ENCODE peak calls at places on chromosome 5, in nine cellular contexts. One of them, this sample, is unnamed.

GRCh38 chr5:79585129-79585528 is 27.1 kb upstream of the TENT2 start:
- DNase-seq in fibroblast of villous mesenchyme: no peak
- DNase-seq in B cell: no peak
- DNase-seq in HFFc6: no peak
- DNase-seq in adrenal gland: no peak
- DNase-seq in stimulated activated CD4-positive, alpha-beta T cell treated with anti-CD3 and anti-CD28 coated beads, Interleukin-12 subunit alpha, Interleukin-12 subunit beta, amount 100 ng/mL, for 4 hours: no peak
- DNase-seq in NCI-H1092 treated with DMSO at 0.1 percent for 48 hours: no peak
- DNase-seq in cardiac fibroblast: no peak
- DNase-seq in WERI-Rb-1: no peak
- DNase-seq in this sample: no peak

GRCh38 chr5:1186351-1187233 is 14.8 kb upstream of the SLC6A19 start:
- DNase-seq in NCI-H1092 treated with DMSO at 0.1 percent for 48 hours: no peak
- DNase-seq in adrenal gland: peak
- DNase-seq in HFFc6: no peak
- DNase-seq in fibroblast of villous mesenchyme: no peak
- DNase-seq in B cell: no peak
- DNase-seq in stimulated activated CD4-positive, alpha-beta T cell treated with anti-CD3 and anti-CD28 coated beads, Interleukin-12 subunit alpha, Interleukin-12 subunit beta, amount 100 ng/mL, for 4 hours: no peak
- DNase-seq in cardiac fibroblast: no peak
- DNase-seq in WERI-Rb-1: no peak
- DNase-seq in this sample: no peak

GRCh38 chr5:18000744-18001143 is 366.5 kb downstream of the TAF11L14 start:
- DNase-seq in fibroblast of villous mesenchyme: no peak
- DNase-seq in NCI-H1092 treated with DMSO at 0.1 percent for 48 hours: no peak
- DNase-seq in cardiac fibroblast: no peak
- DNase-seq in HFFc6: no peak
- DNase-seq in stimulated activated CD4-positive, alpha-beta T cell treated with anti-CD3 and anti-CD28 coated beads, Interleukin-12 subunit alpha, Interleukin-12 subunit beta, amount 100 ng/mL, for 4 hours: no peak
- DNase-seq in B cell: no peak
- DNase-seq in WERI-Rb-1: no peak
- DNase-seq in adrenal gland: no peak
- DNase-seq in this sample: no peak

GRCh38 chr5:93570294-93571110 is 10.5 kb downstream of the NR2F1-AS1 start:
- DNase-seq in NCI-H1092 treated with DMSO at 0.1 percent for 48 hours: no peak
- DNase-seq in B cell: peak
- DNase-seq in fibroblast of villous mesenchyme: no peak
- DNase-seq in adrenal gland: no peak
- DNase-seq in stimulated activated CD4-positive, alpha-beta T cell treated with anti-CD3 and anti-CD28 coated beads, Interleukin-12 subunit alpha, Interleukin-12 subunit beta, amount 100 ng/mL, for 4 hours: no peak
- DNase-seq in WERI-Rb-1: no peak
- DNase-seq in HFFc6: no peak
- DNase-seq in cardiac fibroblast: no peak
- DNase-seq in this sample: no peak

GRCh38 chr5:67644221-67644920 is 447.8 kb upstream of the CD180 start:
- DNase-seq in WERI-Rb-1: no peak
- DNase-seq in adrenal gland: no peak
- DNase-seq in fibroblast of villous mesenchyme: no peak
- DNase-seq in HFFc6: no peak
- DNase-seq in NCI-H1092 treated with DMSO at 0.1 percent for 48 hours: no peak
- DNase-seq in stimulated activated CD4-positive, alpha-beta T cell treated with anti-CD3 and anti-CD28 coated beads, Interleukin-12 subunit alpha, Interleukin-12 subunit beta, amount 100 ng/mL, for 4 hours: no peak
- DNase-seq in B cell: no peak
- DNase-seq in cardiac fibroblast: no peak
- DNase-seq in this sample: no peak

GRCh38 chr5:36602711-36603321 is 3.6 kb upstream of the SLC1A3 start:
- DNase-seq in B cell: no peak
- DNase-seq in adrenal gland: no peak
- DNase-seq in NCI-H1092 treated with DMSO at 0.1 percent for 48 hours: no peak
- DNase-seq in cardiac fibroblast: no peak
- DNase-seq in WERI-Rb-1: no peak
- DNase-seq in HFFc6: no peak
- DNase-seq in stimulated activated CD4-positive, alpha-beta T cell treated with anti-CD3 and anti-CD28 coated beads, Interleukin-12 subunit alpha, Interleukin-12 subunit beta, amount 100 ng/mL, for 4 hours: no peak
- DNase-seq in fibroblast of villous mesenchyme: peak
- DNase-seq in this sample: no peak

GRCh38 chr5:147479431-147479830 is 30.4 kb downstream of the DPYSL3 start:
- DNase-seq in stimulated activated CD4-positive, alpha-beta T cell treated with anti-CD3 and anti-CD28 coated beads, Interleukin-12 subunit alpha, Interleukin-12 subunit beta, amount 100 ng/mL, for 4 hours: no peak
- DNase-seq in HFFc6: no peak
- DNase-seq in B cell: no peak
- DNase-seq in NCI-H1092 treated with DMSO at 0.1 percent for 48 hours: no peak
- DNase-seq in adrenal gland: no peak
- DNase-seq in fibroblast of villous mesenchyme: peak
- DNase-seq in WERI-Rb-1: peak
- DNase-seq in cardiac fibroblast: no peak
- DNase-seq in this sample: no peak

GRCh38 chr5:15601274-15601673 is 101.3 kb downstream of the FBXL7 start:
- DNase-seq in stimulated activated CD4-positive, alpha-beta T cell treated with anti-CD3 and anti-CD28 coated beads, Interleukin-12 subunit alpha, Interleukin-12 subunit beta, amount 100 ng/mL, for 4 hours: no peak
- DNase-seq in WERI-Rb-1: peak
- DNase-seq in B cell: no peak
- DNase-seq in cardiac fibroblast: no peak
- DNase-seq in fibroblast of villous mesenchyme: no peak
- DNase-seq in HFFc6: no peak
- DNase-seq in NCI-H1092 treated with DMSO at 0.1 percent for 48 hours: no peak
- DNase-seq in adrenal gland: no peak
- DNase-seq in this sample: no peak

GRCh38 chr5:33409435-33410146 is 31.2 kb upstream of the TARS1 start:
- DNase-seq in NCI-H1092 treated with DMSO at 0.1 percent for 48 hours: no peak
- DNase-seq in adrenal gland: no peak
- DNase-seq in WERI-Rb-1: no peak
- DNase-seq in B cell: no peak
- DNase-seq in HFFc6: peak
- DNase-seq in cardiac fibroblast: peak
- DNase-seq in stimulated activated CD4-positive, alpha-beta T cell treated with anti-CD3 and anti-CD28 coated beads, Interleukin-12 subunit alpha, Interleukin-12 subunit beta, amount 100 ng/mL, for 4 hours: no peak
- DNase-seq in fibroblast of villous mesenchyme: peak
- DNase-seq in this sample: no peak

GRCh38 chr5:15183520-15183919 is 311.9 kb upstream of the ANKH start:
- DNase-seq in fibroblast of villous mesenchyme: peak
- DNase-seq in HFFc6: no peak
- DNase-seq in WERI-Rb-1: peak
- DNase-seq in NCI-H1092 treated with DMSO at 0.1 percent for 48 hours: no peak
- DNase-seq in cardiac fibroblast: peak
- DNase-seq in B cell: no peak
- DNase-seq in adrenal gland: no peak
- DNase-seq in stimulated activated CD4-positive, alpha-beta T cell treated with anti-CD3 and anti-CD28 coated beads, Interleukin-12 subunit alpha, Interleukin-12 subunit beta, amount 100 ng/mL, for 4 hours: no peak
- DNase-seq in this sample: no peak

GRCh38 chr5:142437563-142437962 is 112.7 kb upstream of the SPRY4 start:
- DNase-seq in fibroblast of villous mesenchyme: peak
- DNase-seq in B cell: no peak
- DNase-seq in HFFc6: no peak
- DNase-seq in stimulated activated CD4-positive, alpha-beta T cell treated with anti-CD3 and anti-CD28 coated beads, Interleukin-12 subunit alpha, Interleukin-12 subunit beta, amount 100 ng/mL, for 4 hours: no peak
- DNase-seq in NCI-H1092 treated with DMSO at 0.1 percent for 48 hours: no peak
- DNase-seq in adrenal gland: no peak
- DNase-seq in cardiac fibroblast: no peak
- DNase-seq in WERI-Rb-1: peak
- DNase-seq in this sample: no peak

GRCh38 chr5:142874537-142874936 is 104.4 kb downstream of the ARHGAP26 start:
- DNase-seq in adrenal gland: peak
- DNase-seq in NCI-H1092 treated with DMSO at 0.1 percent for 48 hours: no peak
- DNase-seq in cardiac fibroblast: peak
- DNase-seq in HFFc6: no peak
- DNase-seq in stimulated activated CD4-positive, alpha-beta T cell treated with anti-CD3 and anti-CD28 coated beads, Interleukin-12 subunit alpha, Interleukin-12 subunit beta, amount 100 ng/mL, for 4 hours: no peak
- DNase-seq in WERI-Rb-1: no peak
- DNase-seq in fibroblast of villous mesenchyme: no peak
- DNase-seq in B cell: no peak
- DNase-seq in this sample: peak

GRCh38 chr5:61228691-61229280 is 66.5 kb upstream of the SMIM15 start:
- DNase-seq in stimulated activated CD4-positive, alpha-beta T cell treated with anti-CD3 and anti-CD28 coated beads, Interleukin-12 subunit alpha, Interleukin-12 subunit beta, amount 100 ng/mL, for 4 hours: no peak
- DNase-seq in NCI-H1092 treated with DMSO at 0.1 percent for 48 hours: no peak
- DNase-seq in B cell: no peak
- DNase-seq in cardiac fibroblast: peak
- DNase-seq in fibroblast of villous mesenchyme: peak
- DNase-seq in adrenal gland: no peak
- DNase-seq in WERI-Rb-1: no peak
- DNase-seq in HFFc6: no peak
- DNase-seq in this sample: no peak

GRCh38 chr5:151205411-151205810 is 18.5 kb downstream of the CCDC69 start:
- DNase-seq in cardiac fibroblast: no peak
- DNase-seq in B cell: no peak
- DNase-seq in fibroblast of villous mesenchyme: no peak
- DNase-seq in stimulated activated CD4-positive, alpha-beta T cell treated with anti-CD3 and anti-CD28 coated beads, Interleukin-12 subunit alpha, Interleukin-12 subunit beta, amount 100 ng/mL, for 4 hours: no peak
- DNase-seq in NCI-H1092 treated with DMSO at 0.1 percent for 48 hours: no peak
- DNase-seq in HFFc6: no peak
- DNase-seq in WERI-Rb-1: no peak
- DNase-seq in adrenal gland: peak
- DNase-seq in this sample: no peak

GRCh38 chr5:53429706-53430105 is 50.7 kb upstream of the FST start:
- DNase-seq in adrenal gland: no peak
- DNase-seq in HFFc6: no peak
- DNase-seq in stimulated activated CD4-positive, alpha-beta T cell treated with anti-CD3 and anti-CD28 coated beads, Interleukin-12 subunit alpha, Interleukin-12 subunit beta, amount 100 ng/mL, for 4 hours: no peak
- DNase-seq in fibroblast of villous mesenchyme: no peak
- DNase-seq in B cell: no peak
- DNase-seq in WERI-Rb-1: no peak
- DNase-seq in NCI-H1092 treated with DMSO at 0.1 percent for 48 hours: no peak
- DNase-seq in cardiac fibroblast: peak
- DNase-seq in this sample: no peak

GRCh38 chr5:156383510-156383909 is 56.5 kb downstream of the SGCD start:
- DNase-seq in adrenal gland: no peak
- DNase-seq in B cell: no peak
- DNase-seq in NCI-H1092 treated with DMSO at 0.1 percent for 48 hours: no peak
- DNase-seq in cardiac fibroblast: peak
- DNase-seq in WERI-Rb-1: no peak
- DNase-seq in HFFc6: peak
- DNase-seq in fibroblast of villous mesenchyme: peak
- DNase-seq in stimulated activated CD4-positive, alpha-beta T cell treated with anti-CD3 and anti-CD28 coated beads, Interleukin-12 subunit alpha, Interleukin-12 subunit beta, amount 100 ng/mL, for 4 hours: no peak
- DNase-seq in this sample: no peak

GRCh38 chr5:51838459-51839253 is 455.4 kb downstream of the ISL1 start:
- DNase-seq in stimulated activated CD4-positive, alpha-beta T cell treated with anti-CD3 and anti-CD28 coated beads, Interleukin-12 subunit alpha, Interleukin-12 subunit beta, amount 100 ng/mL, for 4 hours: no peak
- DNase-seq in NCI-H1092 treated with DMSO at 0.1 percent for 48 hours: no peak
- DNase-seq in fibroblast of villous mesenchyme: no peak
- DNase-seq in B cell: no peak
- DNase-seq in cardiac fibroblast: no peak
- DNase-seq in HFFc6: no peak
- DNase-seq in WERI-Rb-1: no peak
- DNase-seq in adrenal gland: no peak
- DNase-seq in this sample: no peak

GRCh38 chr5:178895615-178896571 is at the start of gene ZFP2:
- DNase-seq in WERI-Rb-1: peak
- DNase-seq in HFFc6: no peak
- DNase-seq in cardiac fibroblast: peak
- DNase-seq in fibroblast of villous mesenchyme: peak
- DNase-seq in stimulated activated CD4-positive, alpha-beta T cell treated with anti-CD3 and anti-CD28 coated beads, Interleukin-12 subunit alpha, Interleukin-12 subunit beta, amount 100 ng/mL, for 4 hours: peak
- DNase-seq in adrenal gland: peak
- DNase-seq in NCI-H1092 treated with DMSO at 0.1 percent for 48 hours: peak
- DNase-seq in B cell: peak
- DNase-seq in this sample: no peak

GRCh38 chr5:135203593-135204036 is 169.6 kb upstream of the PITX1 start:
- DNase-seq in HFFc6: no peak
- DNase-seq in B cell: no peak
- DNase-seq in cardiac fibroblast: peak
- DNase-seq in fibroblast of villous mesenchyme: no peak
- DNase-seq in stimulated activated CD4-positive, alpha-beta T cell treated with anti-CD3 and anti-CD28 coated beads, Interleukin-12 subunit alpha, Interleukin-12 subunit beta, amount 100 ng/mL, for 4 hours: no peak
- DNase-seq in adrenal gland: no peak
- DNase-seq in NCI-H1092 treated with DMSO at 0.1 percent for 48 hours: peak
- DNase-seq in WERI-Rb-1: no peak
- DNase-seq in this sample: no peak

GRCh38 chr5:854966-855743 is 4.4 kb upstream of the ZDHHC11 start:
- DNase-seq in stimulated activated CD4-positive, alpha-beta T cell treated with anti-CD3 and anti-CD28 coated beads, Interleukin-12 subunit alpha, Interleukin-12 subunit beta, amount 100 ng/mL, for 4 hours: no peak
- DNase-seq in B cell: no peak
- DNase-seq in WERI-Rb-1: no peak
- DNase-seq in fibroblast of villous mesenchyme: no peak
- DNase-seq in cardiac fibroblast: no peak
- DNase-seq in HFFc6: no peak
- DNase-seq in adrenal gland: no peak
- DNase-seq in NCI-H1092 treated with DMSO at 0.1 percent for 48 hours: no peak
- DNase-seq in this sample: no peak

GRCh38 chr5:131214828-131215227 is 44.1 kb downstream of the LYRM7 start:
- DNase-seq in stimulated activated CD4-positive, alpha-beta T cell treated with anti-CD3 and anti-CD28 coated beads, Interleukin-12 subunit alpha, Interleukin-12 subunit beta, amount 100 ng/mL, for 4 hours: no peak
- DNase-seq in adrenal gland: no peak
- DNase-seq in NCI-H1092 treated with DMSO at 0.1 percent for 48 hours: no peak
- DNase-seq in WERI-Rb-1: no peak
- DNase-seq in fibroblast of villous mesenchyme: no peak
- DNase-seq in HFFc6: no peak
- DNase-seq in cardiac fibroblast: no peak
- DNase-seq in B cell: no peak
- DNase-seq in this sample: no peak

GRCh38 chr5:37208883-37209808 is 40.0 kb downstream of the CPLANE1 start:
- DNase-seq in stimulated activated CD4-positive, alpha-beta T cell treated with anti-CD3 and anti-CD28 coated beads, Interleukin-12 subunit alpha, Interleukin-12 subunit beta, amount 100 ng/mL, for 4 hours: no peak
- DNase-seq in cardiac fibroblast: peak
- DNase-seq in NCI-H1092 treated with DMSO at 0.1 percent for 48 hours: no peak
- DNase-seq in adrenal gland: peak
- DNase-seq in fibroblast of villous mesenchyme: peak
- DNase-seq in B cell: peak
- DNase-seq in WERI-Rb-1: no peak
- DNase-seq in HFFc6: peak
- DNase-seq in this sample: no peak

GRCh38 chr5:104598285-104598684 is 1035.7 kb upstream of the NUDT12 start:
- DNase-seq in B cell: no peak
- DNase-seq in cardiac fibroblast: no peak
- DNase-seq in WERI-Rb-1: no peak
- DNase-seq in stimulated activated CD4-positive, alpha-beta T cell treated with anti-CD3 and anti-CD28 coated beads, Interleukin-12 subunit alpha, Interleukin-12 subunit beta, amount 100 ng/mL, for 4 hours: no peak
- DNase-seq in HFFc6: no peak
- DNase-seq in NCI-H1092 treated with DMSO at 0.1 percent for 48 hours: no peak
- DNase-seq in fibroblast of villous mesenchyme: peak
- DNase-seq in adrenal gland: no peak
- DNase-seq in this sample: no peak

GRCh38 chr5:17896605-17897004 is 262.3 kb downstream of the TAF11L14 start:
- DNase-seq in stimulated activated CD4-positive, alpha-beta T cell treated with anti-CD3 and anti-CD28 coated beads, Interleukin-12 subunit alpha, Interleukin-12 subunit beta, amount 100 ng/mL, for 4 hours: no peak
- DNase-seq in fibroblast of villous mesenchyme: peak
- DNase-seq in WERI-Rb-1: no peak
- DNase-seq in adrenal gland: no peak
- DNase-seq in HFFc6: no peak
- DNase-seq in B cell: no peak
- DNase-seq in cardiac fibroblast: peak
- DNase-seq in NCI-H1092 treated with DMSO at 0.1 percent for 48 hours: no peak
- DNase-seq in this sample: no peak

GRCh38 chr5:108516771-108517170 is 134.9 kb upstream of the FBXL17 start:
- DNase-seq in stimulated activated CD4-positive, alpha-beta T cell treated with anti-CD3 and anti-CD28 coated beads, Interleukin-12 subunit alpha, Interleukin-12 subunit beta, amount 100 ng/mL, for 4 hours: no peak
- DNase-seq in HFFc6: no peak
- DNase-seq in fibroblast of villous mesenchyme: no peak
- DNase-seq in NCI-H1092 treated with DMSO at 0.1 percent for 48 hours: no peak
- DNase-seq in adrenal gland: no peak
- DNase-seq in cardiac fibroblast: no peak
- DNase-seq in B cell: no peak
- DNase-seq in WERI-Rb-1: no peak
- DNase-seq in this sample: no peak

GRCh38 chr5:15880201-15880600 is 299.4 kb downstream of the MARCHF11 start:
- DNase-seq in fibroblast of villous mesenchyme: no peak
- DNase-seq in adrenal gland: no peak
- DNase-seq in B cell: no peak
- DNase-seq in HFFc6: no peak
- DNase-seq in NCI-H1092 treated with DMSO at 0.1 percent for 48 hours: no peak
- DNase-seq in WERI-Rb-1: no peak
- DNase-seq in cardiac fibroblast: no peak
- DNase-seq in stimulated activated CD4-positive, alpha-beta T cell treated with anti-CD3 and anti-CD28 coated beads, Interleukin-12 subunit alpha, Interleukin-12 subunit beta, amount 100 ng/mL, for 4 hours: no peak
- DNase-seq in this sample: no peak

GRCh38 chr5:157113007-157113406 is 4.2 kb upstream of the HAVCR2 start:
- DNase-seq in B cell: no peak
- DNase-seq in HFFc6: no peak
- DNase-seq in adrenal gland: no peak
- DNase-seq in stimulated activated CD4-positive, alpha-beta T cell treated with anti-CD3 and anti-CD28 coated beads, Interleukin-12 subunit alpha, Interleukin-12 subunit beta, amount 100 ng/mL, for 4 hours: no peak
- DNase-seq in NCI-H1092 treated with DMSO at 0.1 percent for 48 hours: no peak
- DNase-seq in WERI-Rb-1: no peak
- DNase-seq in fibroblast of villous mesenchyme: peak
- DNase-seq in cardiac fibroblast: no peak
- DNase-seq in this sample: no peak

GRCh38 chr5:151523335-151523734 is 67.8 kb downstream of the FAT2 start:
- DNase-seq in WERI-Rb-1: peak
- DNase-seq in fibroblast of villous mesenchyme: peak
- DNase-seq in B cell: peak
- DNase-seq in stimulated activated CD4-positive, alpha-beta T cell treated with anti-CD3 and anti-CD28 coated beads, Interleukin-12 subunit alpha, Interleukin-12 subunit beta, amount 100 ng/mL, for 4 hours: peak
- DNase-seq in HFFc6: peak
- DNase-seq in adrenal gland: no peak
- DNase-seq in cardiac fibroblast: peak
- DNase-seq in NCI-H1092 treated with DMSO at 0.1 percent for 48 hours: peak
- DNase-seq in this sample: peak

GRCh38 chr5:174910245-174910737 is 185.9 kb downstream of the MSX2 start:
- DNase-seq in NCI-H1092 treated with DMSO at 0.1 percent for 48 hours: peak
- DNase-seq in B cell: peak
- DNase-seq in stimulated activated CD4-positive, alpha-beta T cell treated with anti-CD3 and anti-CD28 coated beads, Interleukin-12 subunit alpha, Interleukin-12 subunit beta, amount 100 ng/mL, for 4 hours: peak
- DNase-seq in HFFc6: no peak
- DNase-seq in fibroblast of villous mesenchyme: peak
- DNase-seq in cardiac fibroblast: peak
- DNase-seq in adrenal gland: peak
- DNase-seq in WERI-Rb-1: peak
- DNase-seq in this sample: peak

GRCh38 chr5:179802950-179803562 is 3.6 kb downstream of the MGAT4B start:
- DNase-seq in WERI-Rb-1: no peak
- DNase-seq in HFFc6: no peak
- DNase-seq in cardiac fibroblast: no peak
- DNase-seq in B cell: no peak
- DNase-seq in adrenal gland: peak
- DNase-seq in stimulated activated CD4-positive, alpha-beta T cell treated with anti-CD3 and anti-CD28 coated beads, Interleukin-12 subunit alpha, Interleukin-12 subunit beta, amount 100 ng/mL, for 4 hours: no peak
- DNase-seq in fibroblast of villous mesenchyme: no peak
- DNase-seq in NCI-H1092 treated with DMSO at 0.1 percent for 48 hours: peak
- DNase-seq in this sample: no peak

GRCh38 chr5:10355071-10355889 is 1.8 kb downstream of the MARCHF6 start:
- DNase-seq in B cell: no peak
- DNase-seq in adrenal gland: no peak
- DNase-seq in stimulated activated CD4-positive, alpha-beta T cell treated with anti-CD3 and anti-CD28 coated beads, Interleukin-12 subunit alpha, Interleukin-12 subunit beta, amount 100 ng/mL, for 4 hours: no peak
- DNase-seq in fibroblast of villous mesenchyme: peak
- DNase-seq in HFFc6: peak
- DNase-seq in cardiac fibroblast: peak
- DNase-seq in NCI-H1092 treated with DMSO at 0.1 percent for 48 hours: peak
- DNase-seq in WERI-Rb-1: no peak
- DNase-seq in this sample: no peak

This sample was measured in Panc1.